ENCODE peak calls at places on chromosomes 6 and 20, in ten cellular contexts. One of them, this sample, is unnamed.

GRCh38 chr6:110566346-110567125 is 90.1 kb upstream of the SLC22A16 start:
- DNase-seq in left kidney: peak
- DNase-seq in effector CD4-positive, alpha-beta T cell: no peak
- DNase-seq in mammary epithelial cell: no peak
- DNase-seq in stimulated activated CD4-positive, alpha-beta T cell treated with anti-CD3 and anti-CD28 coated beads, Interleukin-2, amount 100 ng/mL, for 24 hours: no peak
- DNase-seq in lung microvascular endothelial cell: no peak
- DNase-seq in NCI-H2081: no peak
- DNase-seq in T-helper 17 cell: no peak
- DNase-seq in body of pancreas: no peak
- DNase-seq in NCI-H1417: no peak
- DNase-seq in this sample: no peak

GRCh38 chr6:38350882-38351281 is 288.8 kb downstream of the BTBD9 start:
- DNase-seq in left kidney: peak
- DNase-seq in effector CD4-positive, alpha-beta T cell: no peak
- DNase-seq in mammary epithelial cell: no peak
- DNase-seq in stimulated activated CD4-positive, alpha-beta T cell treated with anti-CD3 and anti-CD28 coated beads, Interleukin-2, amount 100 ng/mL, for 24 hours: no peak
- DNase-seq in lung microvascular endothelial cell: peak
- DNase-seq in NCI-H2081: no peak
- DNase-seq in T-helper 17 cell: no peak
- DNase-seq in body of pancreas: no peak
- DNase-seq in NCI-H1417: peak
- DNase-seq in this sample: no peak

GRCh38 chr6:7615611-7616383 is 25.8 kb downstream of the SNRNP48 start:
- DNase-seq in left kidney: peak
- DNase-seq in effector CD4-positive, alpha-beta T cell: peak
- DNase-seq in mammary epithelial cell: peak
- DNase-seq in stimulated activated CD4-positive, alpha-beta T cell treated with anti-CD3 and anti-CD28 coated beads, Interleukin-2, amount 100 ng/mL, for 24 hours: peak
- DNase-seq in lung microvascular endothelial cell: peak
- DNase-seq in NCI-H2081: peak
- DNase-seq in T-helper 17 cell: no peak
- DNase-seq in body of pancreas: peak
- DNase-seq in NCI-H1417: peak
- DNase-seq in this sample: no peak

GRCh38 chr6:15682965-15683822 is 20.4 kb upstream of the DTNBP1 start:
- DNase-seq in left kidney: peak
- DNase-seq in effector CD4-positive, alpha-beta T cell: no peak
- DNase-seq in mammary epithelial cell: no peak
- DNase-seq in stimulated activated CD4-positive, alpha-beta T cell treated with anti-CD3 and anti-CD28 coated beads, Interleukin-2, amount 100 ng/mL, for 24 hours: no peak
- DNase-seq in lung microvascular endothelial cell: no peak
- DNase-seq in NCI-H2081: no peak
- DNase-seq in T-helper 17 cell: no peak
- DNase-seq in body of pancreas: no peak
- DNase-seq in NCI-H1417: no peak
- DNase-seq in this sample: no peak

GRCh38 chr6:105077592-105078463 is 102.0 kb downstream of the POPDC3 start:
- DNase-seq in left kidney: peak
- DNase-seq in effector CD4-positive, alpha-beta T cell: no peak
- DNase-seq in mammary epithelial cell: peak
- DNase-seq in stimulated activated CD4-positive, alpha-beta T cell treated with anti-CD3 and anti-CD28 coated beads, Interleukin-2, amount 100 ng/mL, for 24 hours: no peak
- DNase-seq in lung microvascular endothelial cell: peak
- DNase-seq in NCI-H2081: peak
- DNase-seq in T-helper 17 cell: no peak
- DNase-seq in body of pancreas: no peak
- DNase-seq in NCI-H1417: peak
- DNase-seq in this sample: no peak

GRCh38 chr6:168229368-168229752 is 90.2 kb downstream of the DACT2 start:
- DNase-seq in left kidney: no peak
- DNase-seq in effector CD4-positive, alpha-beta T cell: no peak
- DNase-seq in mammary epithelial cell: no peak
- DNase-seq in stimulated activated CD4-positive, alpha-beta T cell treated with anti-CD3 and anti-CD28 coated beads, Interleukin-2, amount 100 ng/mL, for 24 hours: no peak
- DNase-seq in lung microvascular endothelial cell: no peak
- DNase-seq in NCI-H2081: no peak
- DNase-seq in T-helper 17 cell: no peak
- DNase-seq in body of pancreas: no peak
- DNase-seq in NCI-H1417: no peak
- DNase-seq in this sample: no peak

GRCh38 chr6:152378154-152378553 is 259.0 kb downstream of the SYNE1 start:
- DNase-seq in left kidney: no peak
- DNase-seq in effector CD4-positive, alpha-beta T cell: no peak
- DNase-seq in mammary epithelial cell: peak
- DNase-seq in stimulated activated CD4-positive, alpha-beta T cell treated with anti-CD3 and anti-CD28 coated beads, Interleukin-2, amount 100 ng/mL, for 24 hours: no peak
- DNase-seq in lung microvascular endothelial cell: no peak
- DNase-seq in NCI-H2081: no peak
- DNase-seq in T-helper 17 cell: no peak
- DNase-seq in body of pancreas: no peak
- DNase-seq in NCI-H1417: no peak
- DNase-seq in this sample: no peak

GRCh38 chr6:21299216-21299615 is 294.3 kb upstream of the SOX4 start:
- DNase-seq in left kidney: no peak
- DNase-seq in effector CD4-positive, alpha-beta T cell: no peak
- DNase-seq in mammary epithelial cell: no peak
- DNase-seq in stimulated activated CD4-positive, alpha-beta T cell treated with anti-CD3 and anti-CD28 coated beads, Interleukin-2, amount 100 ng/mL, for 24 hours: no peak
- DNase-seq in lung microvascular endothelial cell: no peak
- DNase-seq in NCI-H2081: no peak
- DNase-seq in T-helper 17 cell: no peak
- DNase-seq in body of pancreas: no peak
- DNase-seq in NCI-H1417: no peak
- DNase-seq in this sample: no peak

GRCh38 chr20:31608256-31608980 is 3.3 kb downstream of the ID1 start:
- DNase-seq in left kidney: peak
- DNase-seq in effector CD4-positive, alpha-beta T cell: no peak
- DNase-seq in mammary epithelial cell: peak
- DNase-seq in stimulated activated CD4-positive, alpha-beta T cell treated with anti-CD3 and anti-CD28 coated beads, Interleukin-2, amount 100 ng/mL, for 24 hours: no peak
- DNase-seq in lung microvascular endothelial cell: peak
- DNase-seq in NCI-H2081: peak
- DNase-seq in T-helper 17 cell: no peak
- DNase-seq in body of pancreas: peak
- DNase-seq in NCI-H1417: peak
- DNase-seq in this sample: no peak

GRCh38 chr6:87102296-87102695 is 7.4 kb upstream of the CGA start:
- DNase-seq in left kidney: no peak
- DNase-seq in effector CD4-positive, alpha-beta T cell: no peak
- DNase-seq in mammary epithelial cell: no peak
- DNase-seq in stimulated activated CD4-positive, alpha-beta T cell treated with anti-CD3 and anti-CD28 coated beads, Interleukin-2, amount 100 ng/mL, for 24 hours: no peak
- DNase-seq in lung microvascular endothelial cell: no peak
- DNase-seq in NCI-H2081: no peak
- DNase-seq in T-helper 17 cell: no peak
- DNase-seq in body of pancreas: no peak
- DNase-seq in NCI-H1417: peak
- DNase-seq in this sample: no peak

This sample was measured in activated T-helper 2 cell treated with anti-CD3 and anti-CD28 coated beads, Interferon-gamma antibody, Interleukin-2, Interleukin-4, amounts not matched to agents 10 μg/mL and 5 μg/mL and 100 μg/mL, durations not matched to agents 14 hours and 24 hours and 36 hours.